ENCODE peak calls at places on chromosome 21, in four cellular contexts. N is small intestine, P is suprapubic skin, R is uterus. I is an unnamed sample. For H3K27me3, the result is how much of the 10 kb centered on the place peaks cover.

GRCh38 chr21:28283652-28284490 is 708.8 kb downstream of the LTN1 start:
- DNase-seq in N (peak), P (no peak), R (no peak), I (no peak)

GRCh38 chr21:22231013-22231412 is 1232.8 kb downstream of the NCAM2 start:
- DNase-seq in P (no peak), N (no peak), R (no peak), I (no peak)

GRCh38 chr21:33682992-33683627 is 40.8 kb downstream of the ITSN1 start:
- DNase-seq in R (no peak), N (no peak), P (no peak), I (no peak)

GRCh38 chr21:16536661-16537359 is 807.0 kb downstream of the USP25 start:
- DNase-seq in R (no peak), P (no peak), N (no peak), I (no peak)

GRCh38 chr21:33384851-33385331 is 18.3 kb upstream of the IFNGR2 start:
- DNase-seq in N (peak), R (no peak), P (no peak), I (no peak)

GRCh38 chr21:38409907-38410306 is 88.4 kb downstream of the ERG start:
- DNase-seq in R (no peak), P (no peak), N (no peak), I (no peak)

GRCh38 chr21:33348728-33349127 is 24.0 kb downstream of the IFNAR1 start:
- DNase-seq in N (no peak), P (no peak), R (no peak), I (no peak)

GRCh38 chr21:29155118-29155932 is 24.9 kb downstream of the MAP3K7CL start:
- DNase-seq in P (peak), N (peak), R (peak), I (no peak)

GRCh38 chr21:30251781-30252180 is 31.0 kb downstream of the KRTAP24-1 start:
- DNase-seq in R (no peak), N (no peak), P (no peak), I (no peak)

GRCh38 chr21:39576518-39577128 is 36.1 kb upstream of the B3GALT5 start:
- DNase-seq in N (no peak), P (no peak), R (no peak), I (no peak)

GRCh38 chr21:31194510-31195293 is 149.4 kb downstream of the TIAM1 start:
- DNase-seq in R (no peak), N (no peak), P (no peak), I (no peak)

GRCh38 chr21:32918467-32919140 is 107.1 kb upstream of the OLIG2 start:
- DNase-seq in N (no peak), R (no peak), P (no peak), I (no peak)

GRCh38 chr21:41425954-41426655 is at the start of gene MX1:
- DNase-seq in P (peak), N (peak), R (peak), I (peak)

GRCh38 chr21:24076179-24076578 is 1531.1 kb downstream of the MRPL39 start:
- DNase-seq in R (no peak), P (no peak), N (no peak), I (no peak)

GRCh38 chr21:15848632-15849031 is 118.8 kb downstream of the USP25 start:
- DNase-seq in P (no peak), R (no peak), N (peak), I (no peak)

GRCh38 chr21:15277498-15277897 is 212.7 kb upstream of the NRIP1 start:
- DNase-seq in P (no peak), N (no peak), R (no peak), I (no peak)

GRCh38 chr21:25428537-25428936 is 178.7 kb downstream of the MRPL39 start:
- DNase-seq in N (no peak), P (no peak), R (no peak), I (no peak)

GRCh38 chr21:35138665-35139381 is 89.7 kb upstream of the RUNX1 start:
- DNase-seq in N (peak), R (no peak), P (no peak), I (no peak)

GRCh38 chr21:35349378-35350080 is 300.4 kb upstream of the RUNX1 start:
- DNase-seq in P (no peak), N (no peak), R (no peak), I (no peak)

GRCh38 chr21:29205988-29206387 is 75.5 kb downstream of the MAP3K7CL start:
- DNase-seq in R (no peak), N (no peak), P (no peak), I (no peak)

GRCh38 chr21:28256420-28256831 is 736.3 kb downstream of the LTN1 start:
- DNase-seq in P (no peak), N (peak), R (no peak), I (no peak)

GRCh38 chr21:17585875-17586450 is 26.7 kb downstream of the BTG3 start:
- DNase-seq in R (no peak), N (peak), P (no peak), I (no peak)

GRCh38 chr21:34886554-34887385 is 162.3 kb downstream of the RUNX1 start:
- DNase-seq in R (no peak), N (peak), P (peak), I (no peak)

GRCh38 chr21:16186742-16187141 is 457.0 kb downstream of the USP25 start:
- DNase-seq in N (no peak), P (no peak), R (no peak), I (no peak)

GRCh38 chr21:25929859-25930520 is 195.2 kb downstream of the GABPA start:
- DNase-seq in P (no peak), R (no peak), N (no peak), I (peak)

GRCh38 chr21:25584833-25585232 is 22.4 kb downstream of the MRPL39 start:
- DNase-seq in R (no peak), N (no peak), P (no peak), I (no peak)

GRCh38 chr21:36709030-36709867 is 10.3 kb downstream of the SIM2 start:
- DNase-seq in P (no peak), N (no peak), R (no peak), I (no peak)
- H3K27me3 ChIP-seq in P (half or more), N (half or more), R (under half), I (half or more)

GRCh38 chr21:42721341-42721824 is 68.0 kb downstream of the PDE9A start:
- DNase-seq in R (peak), P (no peak), N (peak), I (no peak)
- H3K27ac ChIP-seq in R (peak), P (peak), N (peak), I (no peak)

GRCh38 chr21:45381865-45382697 is 22.9 kb upstream of the COL18A1 start:
- DNase-seq in N (no peak), R (no peak), P (peak), I (no peak)
- H3K27me3 ChIP-seq in N (under half), R (under half), P (under half), I (under half)

DNA sequence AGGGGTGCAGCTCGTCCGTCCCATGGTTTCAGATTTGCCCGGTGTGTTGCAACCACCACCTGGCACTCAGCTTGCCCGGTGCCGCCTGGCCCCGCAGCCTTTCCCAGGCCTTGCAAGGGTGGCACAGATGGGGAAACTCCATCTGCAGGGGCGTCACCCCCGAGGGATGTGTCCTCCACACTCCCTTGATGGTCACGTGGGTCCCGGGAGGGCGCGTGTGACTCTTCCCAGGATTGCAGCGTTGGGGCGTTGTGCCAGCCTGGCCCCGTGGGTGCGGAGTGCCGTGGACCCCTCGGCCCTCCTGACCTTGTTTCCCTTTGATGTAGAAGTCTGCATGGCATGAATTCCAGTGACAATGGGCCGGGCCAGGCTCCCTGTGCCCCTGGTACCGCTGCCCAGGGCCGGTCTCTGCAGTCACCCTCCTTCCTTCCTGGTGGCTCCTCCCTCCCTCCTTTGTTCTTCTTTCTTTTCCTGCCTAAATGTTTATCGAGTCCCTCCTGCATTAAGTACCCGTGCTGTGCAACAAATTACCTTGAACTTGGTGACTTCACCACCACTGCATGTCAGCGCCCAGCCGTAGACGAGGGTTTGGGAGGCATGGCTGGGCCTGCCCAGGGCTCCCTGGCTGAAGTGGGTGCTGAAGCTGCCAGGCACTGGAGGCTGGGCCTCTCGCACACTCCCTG is 22.9 kb downstream of the RRP1 start:
- DNase-seq in N (peak), P (no peak), R (no peak), I (no peak)
- H3K27ac ChIP-seq in N (no peak), P (peak), R (no peak), I (no peak)

DNA sequence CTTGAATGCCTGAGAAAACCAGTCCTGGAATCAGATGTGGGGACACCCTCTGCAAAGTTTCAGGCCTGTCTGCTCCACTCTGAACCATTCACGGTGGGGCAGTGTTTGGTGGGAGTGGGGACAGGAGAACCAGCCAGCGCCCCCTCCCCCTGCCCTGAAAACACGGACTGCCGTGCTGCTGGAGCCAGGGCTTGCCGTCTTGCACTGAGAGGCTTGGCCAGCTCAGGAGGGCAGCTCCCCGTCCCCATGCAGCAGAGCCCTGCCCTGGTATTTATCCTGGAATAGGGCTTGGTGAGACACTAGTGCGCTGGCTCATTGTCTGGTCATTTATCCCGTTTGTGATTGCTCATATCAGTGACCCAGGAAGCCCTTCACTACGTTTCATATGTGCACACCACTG is 3.9 kb downstream of the S100B start:
- DNase-seq in P (peak), N (no peak), R (no peak), I (no peak)
- H3K27me3 ChIP-seq in P (under half), N (under half), R (under half), I (under half)

DNA sequence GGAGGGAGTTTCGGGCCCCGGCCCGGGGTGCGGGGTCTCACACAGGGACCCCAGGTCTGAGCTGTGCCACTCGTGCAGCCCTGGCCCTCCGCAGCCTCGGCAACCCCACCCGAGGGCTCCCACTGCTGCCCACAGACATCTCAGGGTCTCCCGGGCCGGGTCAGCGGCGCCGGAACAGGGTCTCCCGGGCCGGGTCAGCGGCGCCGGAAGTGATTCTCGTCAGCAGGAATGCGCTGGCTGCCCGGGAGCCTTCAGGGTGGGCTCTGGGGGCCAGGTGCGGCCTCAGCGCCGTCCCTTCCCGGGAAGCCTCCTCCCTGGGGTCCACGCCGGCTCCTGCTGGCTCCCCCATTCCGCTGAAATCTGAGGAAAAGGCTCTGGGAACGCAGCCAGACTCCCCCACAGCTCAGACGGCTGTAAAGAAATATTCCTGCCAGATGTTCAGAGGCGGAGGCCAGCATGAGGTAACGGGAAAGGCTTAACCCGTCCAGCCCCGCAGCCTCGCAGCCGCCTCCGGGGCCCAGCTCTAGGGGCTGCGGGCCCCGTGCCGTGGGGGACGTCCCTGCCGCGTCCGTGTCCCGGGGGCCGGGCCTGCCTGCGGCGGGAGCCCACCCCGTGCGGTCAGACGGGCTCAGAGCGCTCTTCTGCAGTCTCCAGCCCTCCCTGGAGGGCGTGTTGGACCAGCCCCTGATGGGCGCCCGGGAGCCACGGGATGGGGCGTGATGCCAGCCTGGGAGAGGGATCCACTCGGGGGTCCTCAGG is 8.7 kb upstream of the COL6A1 start:
- DNase-seq in P (peak), N (no peak), R (peak), I (no peak)
- H3K27ac ChIP-seq in P (peak), N (peak), R (peak), I (peak)

I was measured in dorsolateral prefrontal cortex.